ENCODE peak calls at places on chromosomes 1 and 21, in four cellular contexts. B is Panc1, F is H1, L is upper lobe of left lung. V is an unnamed sample.

GRCh38 chr1:100627018-100627716 is 89.2 kb downstream of the GPR88 start:
- DNase-seq in B (no peak), F (no peak), L (no peak), V (no peak)

GRCh38 chr21:21973806-21974205 is 975.6 kb downstream of the NCAM2 start:
- DNase-seq in B (no peak), F (no peak), L (no peak), V (no peak)

GRCh38 chr1:41274827-41275519 is 32.9 kb upstream of the SCMH1 start:
- DNase-seq in B (no peak), F (no peak), L (no peak), V (no peak)

GRCh38 chr1:53702287-53702805 is 36.6 kb downstream of the GLIS1 start:
- DNase-seq in B (no peak), F (no peak), L (no peak), V (no peak)

GRCh38 chr1:22412932-22413727 is 38.5 kb upstream of the ZBTB40 start:
- DNase-seq in B (no peak), F (no peak), L (no peak), V (no peak)

GRCh38 chr21:42496839-42497202 is 797 bp upstream of the RSPH1 start:
- DNase-seq in B (no peak), F (no peak), L (no peak), V (no peak)

GRCh38 chr1:182680901-182681300 is 3.5 kb downstream of the RGS8 start:
- DNase-seq in B (peak; percentile 22), F (no peak), L (no peak), V (no peak)

GRCh38 chr21:25911730-25912401 is 177.1 kb downstream of the GABPA start:
- DNase-seq in B (no peak), F (no peak), L (peak; percentile 34), V (no peak)

GRCh38 chr1:196558424-196558823 is 49.8 kb downstream of the KCNT2 start:
- DNase-seq in B (no peak), F (no peak), L (no peak), V (no peak)

GRCh38 chr1:109396971-109397370 is 747 bp downstream of the SORT1 start:
- DNase-seq in B (no peak), F (no peak), L (no peak), V (no peak)
- TF ChIP-seq POLR2AphosphoS5 in B (no peak), F (no peak), L (no peak), V (no peak)

GRCh38 chr1:154479764-154480421 is 22.1 kb upstream of the TDRD10 start:
- DNase-seq in B (peak; percentile 86), F (peak; percentile 78), L (no peak), V (no peak)

GRCh38 chr1:154478013-154478412 is 24.0 kb upstream of the TDRD10 start:
- DNase-seq in B (no peak), F (no peak), L (no peak), V (no peak)

GRCh38 chr1:154478639-154479038 is 23.4 kb upstream of the TDRD10 start:
- DNase-seq in B (no peak), F (no peak), L (no peak), V (no peak)

GRCh38 chr1:154483941-154484803 is 17.8 kb upstream of the TDRD10 start:
- DNase-seq in B (no peak), F (no peak), L (no peak), V (no peak)

DNA sequence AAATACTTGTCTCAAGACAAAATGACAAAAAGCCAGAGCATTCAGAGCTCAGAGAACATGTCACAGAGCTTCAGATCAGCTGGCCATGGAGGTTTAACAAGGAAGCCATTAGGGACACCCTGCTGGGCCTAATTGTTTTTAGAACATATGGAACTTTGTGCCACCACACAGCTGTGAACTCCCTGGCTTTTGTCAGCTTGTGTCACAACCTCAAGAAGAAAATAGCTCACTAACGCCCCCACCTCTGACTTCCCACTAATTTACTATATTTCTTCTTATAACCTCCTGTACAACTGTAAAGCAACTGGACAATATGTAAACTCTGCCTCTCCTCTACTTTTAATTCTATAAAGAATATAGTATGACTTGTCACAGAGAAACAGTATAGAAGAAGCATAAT is 21.0 kb upstream of the TDRD10 start:
- DNase-seq in B (no peak), F (no peak), L (no peak), V (no peak)
- H3K9me3 ChIP-seq in B (no peaks in the 10 kb centered on the region), F (no peaks in the 10 kb centered on the region), L (no peaks in the 10 kb centered on the region), V (no peaks in the 10 kb centered on the region)

DNA sequence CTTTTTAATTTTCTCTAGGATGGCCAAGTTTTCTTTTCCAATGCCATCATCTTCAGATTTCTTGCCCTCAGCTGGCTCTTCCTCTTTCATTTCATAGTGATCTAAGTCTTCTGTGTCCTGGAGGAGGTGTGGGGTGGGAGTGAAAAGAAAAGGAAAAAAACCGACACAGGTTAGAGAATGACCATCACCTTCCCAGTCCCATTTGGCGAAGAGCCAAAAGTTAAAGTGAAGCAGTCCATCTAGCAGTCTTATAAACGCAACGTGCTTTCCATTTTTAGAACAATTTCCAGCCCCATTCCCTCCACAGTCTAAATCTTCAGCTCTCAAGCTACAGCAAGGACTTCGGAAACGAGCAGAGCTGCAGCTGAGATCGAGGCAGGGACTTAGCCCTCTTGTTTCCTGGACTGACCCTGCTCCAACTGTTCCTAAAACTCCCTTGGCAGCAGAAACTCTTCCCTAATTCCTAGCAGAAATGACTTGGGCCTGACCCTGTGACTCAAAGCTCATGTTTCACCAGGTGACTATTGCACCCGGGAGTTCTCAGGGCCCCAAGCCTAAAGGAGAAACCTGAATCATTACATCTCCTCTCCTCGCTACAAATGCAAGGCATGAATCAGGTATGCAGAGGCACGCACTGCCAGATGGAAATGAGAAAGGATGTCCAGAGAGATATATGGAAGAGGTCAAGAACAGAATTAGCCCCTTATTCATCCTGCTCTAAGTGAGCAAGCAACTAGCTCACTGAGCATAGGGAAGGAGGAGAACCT is 5.2 kb downstream of the UBE2Q1 start:
- DNase-seq in B (no peak), F (no peak), L (no peak), V (no peak)
- TF ChIP-seq POLR2AphosphoS5 in B (no peak), F (no peak), L (no peak), V (no peak)

DNA sequence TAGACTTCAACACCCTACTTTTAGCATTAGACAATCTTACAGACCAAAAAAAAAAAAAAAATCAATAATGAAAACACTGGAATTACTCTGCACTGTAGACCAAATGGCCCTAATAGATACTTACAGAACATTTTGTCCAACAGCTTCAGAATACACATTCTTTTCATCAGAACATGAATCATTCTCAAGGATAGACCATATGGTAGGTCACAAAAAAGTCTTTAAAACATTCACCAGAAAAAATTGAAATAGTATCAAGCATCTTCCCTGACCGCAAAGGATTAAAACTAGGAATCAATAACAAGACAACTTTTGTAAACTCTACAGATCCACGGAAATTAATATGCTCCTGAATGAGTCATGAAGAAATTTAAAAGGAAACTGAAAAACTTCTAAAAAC is 22.5 kb downstream of the ZNF670 start:
- DNase-seq in B (no peak), F (no peak), L (no peak), V (no peak)
- H3K9me3 ChIP-seq in B (peaks cover 72% of the 10 kb centered on the region), F (peaks cover 29% of the 10 kb centered on the region), L (peaks cover 47% of the 10 kb centered on the region), V (peaks cover 25% of the 10 kb centered on the region)

DNA sequence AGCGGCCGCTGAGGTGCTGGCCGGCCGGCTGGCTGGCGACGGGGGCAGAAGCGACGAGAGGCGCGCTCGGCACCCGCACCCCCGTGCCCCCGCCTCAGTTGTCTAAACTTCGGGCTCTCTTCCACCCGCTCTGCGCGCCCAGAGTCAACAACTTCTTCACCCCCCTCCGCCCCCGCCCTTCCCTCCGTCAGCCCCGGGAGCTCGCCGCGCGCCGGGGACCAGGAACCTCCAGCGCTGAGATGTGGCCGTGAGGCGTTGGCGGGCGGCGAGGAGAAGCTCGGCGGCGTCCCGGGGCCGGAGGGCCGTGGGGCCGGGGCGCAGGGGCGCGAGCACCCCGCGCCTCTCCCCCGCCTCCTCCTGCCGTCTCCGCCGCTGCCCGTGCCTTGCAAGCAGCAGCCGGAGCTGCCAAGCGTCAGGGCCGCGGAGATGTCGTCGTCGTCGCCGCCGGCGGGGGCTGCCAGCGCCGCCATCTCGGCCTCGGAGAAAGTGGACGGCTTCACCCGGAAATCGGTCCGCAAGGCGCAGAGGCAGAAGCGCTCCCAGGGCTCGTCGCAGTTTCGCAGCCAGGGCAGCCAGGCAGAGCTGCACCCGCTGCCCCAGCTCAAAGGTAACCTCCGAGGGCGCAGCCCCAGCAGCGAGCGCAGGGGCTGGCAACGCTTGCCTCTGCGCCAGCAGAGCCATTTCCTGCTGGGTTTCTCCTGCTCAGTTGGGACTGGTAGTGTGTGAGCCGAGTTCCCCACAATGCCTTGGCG is 651 bp downstream of the PPP2R5A start:
- DNase-seq in B (no peak), F (peak; percentile 78), L (peak; percentile 93), V (peak; percentile 77)
- TF ChIP-seq POLR2AphosphoS5 in B (no peak), F (peak; percentile 60), L (peak; percentile 72), V (peak; percentile 38)

DNA sequence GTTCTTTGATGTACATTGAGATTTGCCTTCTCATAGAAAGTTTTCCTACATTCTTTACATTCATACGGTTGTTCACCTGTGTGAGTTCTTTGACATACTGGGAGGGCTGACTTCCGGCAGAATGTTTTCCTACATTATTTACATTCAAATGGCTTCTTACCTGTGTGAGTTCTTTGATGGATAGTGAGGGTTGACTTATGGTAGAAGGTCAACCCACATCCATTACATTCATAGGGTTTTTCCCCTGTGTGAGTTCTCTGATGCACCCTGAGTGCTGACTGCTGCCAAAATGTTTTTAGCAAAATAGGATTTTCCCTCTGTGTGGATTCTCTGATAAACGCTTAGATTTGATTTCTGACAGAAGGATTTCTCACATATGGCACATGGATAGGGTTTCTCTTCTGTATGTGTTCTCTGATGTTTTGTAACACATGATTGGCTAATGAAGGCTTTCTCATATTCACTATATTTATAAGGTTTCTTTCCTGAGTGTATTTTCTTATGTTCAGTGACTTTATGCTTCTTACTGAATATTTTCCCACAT is 37.7 kb downstream of the JMJD4 start:
- DNase-seq in B (no peak), F (no peak), L (no peak), V (no peak)
- H3K9me3 ChIP-seq in B (peaks cover 11% of the 10 kb centered on the region), F (peaks cover 41% of the 10 kb centered on the region), L (peaks cover 60% of the 10 kb centered on the region), V (peaks cover 69% of the 10 kb centered on the region)

GRCh38 chr1:34781844-34782391 is 904 bp downstream of the GJB3 start:
- DNase-seq in B (no peak), F (no peak), L (no peak), V (no peak)
- TF ChIP-seq POLR2AphosphoS5 in B (no peak), F (no peak), L (no peak), V (no peak)

DNA sequence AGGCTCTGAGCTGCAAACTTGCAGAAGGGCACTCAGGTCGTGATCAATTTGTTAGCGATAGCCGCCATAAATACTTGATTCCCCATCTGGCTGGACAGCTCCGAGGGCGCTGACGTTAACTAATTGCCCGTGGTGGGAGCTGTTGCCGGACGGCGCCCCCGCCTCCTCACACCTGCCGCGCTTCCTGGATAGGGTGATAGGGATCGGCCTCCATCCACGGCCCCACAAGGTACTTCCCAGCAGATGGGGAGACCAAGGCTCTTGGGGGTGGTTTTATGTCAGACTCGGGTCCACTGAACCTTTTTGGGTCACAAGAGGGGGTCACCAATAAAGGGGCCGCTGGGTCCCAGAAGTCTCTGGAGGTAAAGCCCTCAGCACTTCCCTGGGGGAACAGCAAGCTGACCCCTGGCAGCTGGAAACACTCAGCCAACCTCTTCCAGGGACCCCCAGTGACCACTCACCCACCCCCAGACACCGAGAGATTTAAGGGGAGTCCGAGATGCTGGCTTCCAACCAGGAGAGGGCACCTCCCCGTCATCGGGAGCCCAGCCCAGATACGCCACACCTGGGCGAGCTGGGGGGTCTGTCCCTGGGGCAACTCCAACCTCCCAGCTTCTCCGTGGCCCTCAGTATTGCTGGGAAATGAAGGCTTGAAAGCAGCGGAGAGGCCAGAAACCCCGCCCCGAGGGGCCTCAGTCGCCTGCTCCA is 61.1 kb upstream of the TTC34 start:
- DNase-seq in B (no peak), F (no peak), L (peak; percentile 43), V (no peak)
- H3K9me3 ChIP-seq in B (no peaks in the 10 kb centered on the region), F (peaks cover 82% of the 10 kb centered on the region), L (no peaks in the 10 kb centered on the region), V (no peaks in the 10 kb centered on the region)